ENCODE peak calls at places on chromosomes 11 and 22, in seven cellular contexts. A, Q, D, R, Y, F and U are unnamed samples.

GRCh38 chr11:33949201-33949913 is 57.5 kb upstream of the LMO2 start:
- DNase-seq in A (no peak), Q (no peak), D (no peak), R (no peak), Y (no peak), F (no peak), U (no peak)

GRCh38 chr11:3831378-3832239 is 9.2 kb downstream of the RHOG start:
- DNase-seq in A (no peak), Q (no peak), D (no peak), R (peak; percentile 83), Y (no peak), F (no peak), U (no peak)

GRCh38 chr11:14678350-14678749 is 34.7 kb downstream of the PDE3B start:
- DNase-seq in A (no peak), Q (no peak), D (no peak), R (no peak), Y (no peak), F (no peak), U (no peak)

GRCh38 chr11:36007127-36007824 is 63.4 kb downstream of the LDLRAD3 start:
- DNase-seq in A (no peak), Q (no peak), D (no peak), R (no peak), Y (peak; percentile 44), F (no peak), U (no peak)

GRCh38 chr11:109547356-109548027 is 125.5 kb downstream of the C11orf87 start:
- DNase-seq in A (no peak), Q (peak; percentile 49), D (peak; percentile 29), R (no peak), Y (no peak), F (no peak), U (peak; percentile 78)

GRCh38 chr11:112539165-112539564 is 278.5 kb upstream of the PLET1 start:
- DNase-seq in A (no peak), Q (no peak), D (no peak), R (no peak), Y (no peak), F (no peak), U (no peak)

GRCh38 chr11:94171693-94172440 is 43.2 kb downstream of the PANX1 start:
- DNase-seq in A (no peak), Q (peak; percentile 55), D (peak; percentile 24), R (no peak), Y (peak; percentile 52), F (peak; percentile 32), U (peak; percentile 51)

GRCh38 chr11:67483901-67484665 is 1.3 kb downstream of the AIP start:
- DNase-seq in A (no peak), Q (no peak), D (no peak), R (no peak), Y (no peak), F (no peak), U (no peak)

GRCh38 chr11:23097906-23098305 is 237.6 kb upstream of the CCDC179 start:
- DNase-seq in A (no peak), Q (no peak), D (no peak), R (no peak), Y (no peak), F (no peak), U (no peak)

GRCh38 chr22:49026476-49027121 is 801.1 kb downstream of the BRD1 start:
- DNase-seq in A (no peak), Q (no peak), D (no peak), R (peak; percentile 42), Y (peak; percentile 77), F (peak; percentile 12), U (no peak)

GRCh38 chr11:44006882-44007495 is 40.8 kb upstream of the ACCSL start:
- DNase-seq in A (peak; percentile 43), Q (no peak), D (no peak), R (no peak), Y (no peak), F (no peak), U (no peak)

GRCh38 chr11:126480015-126480409 is 124.5 kb downstream of the ST3GAL4 start:
- DNase-seq in A (no peak), Q (no peak), D (no peak), R (peak; percentile 55), Y (no peak), F (no peak), U (no peak)

GRCh38 chr11:2573240-2574042 is 126.4 kb downstream of the KCNQ1OT1 start:
- DNase-seq in A (no peak), Q (no peak), D (no peak), R (peak; percentile 56), Y (no peak), F (no peak), U (no peak)

GRCh38 chr11:111417011-111417765 is 38.1 kb upstream of the POU2AF1 start:
- DNase-seq in A (no peak), Q (peak; percentile 18), D (no peak), R (peak; percentile 83), Y (no peak), F (no peak), U (no peak)

GRCh38 chr11:113192121-113192925 is 122.1 kb upstream of the TTC12 start:
- DNase-seq in A (no peak), Q (no peak), D (no peak), R (no peak), Y (peak; percentile 23), F (no peak), U (no peak)

GRCh38 chr22:48578138-48579034 is 1249.3 kb downstream of the BRD1 start:
- DNase-seq in A (no peak), Q (no peak), D (no peak), R (no peak), Y (no peak), F (no peak), U (no peak)

GRCh38 chr11:92717240-92717639 is 252.2 kb upstream of the MTNR1B start:
- DNase-seq in A (no peak), Q (no peak), D (no peak), R (no peak), Y (no peak), F (no peak), U (no peak)

GRCh38 chr11:84524422-84525051 is 1102.6 kb downstream of the DLG2 start:
- DNase-seq in A (no peak), Q (peak; percentile 65), D (no peak), R (no peak), Y (no peak), F (peak; percentile 17), U (peak; percentile 61)

GRCh38 chr22:19120829-19121630 is 1.2 kb downstream of the DGCR2 start:
- DNase-seq in A (peak; percentile 78), Q (peak; percentile 40), D (peak; percentile 28), R (peak; percentile 77), Y (no peak), F (peak; percentile 47), U (peak; percentile 32)

GRCh38 chr11:72411623-72412532 is 22.5 kb downstream of the CLPB start:
- DNase-seq in A (no peak), Q (no peak), D (no peak), R (peak; percentile 78), Y (no peak), F (no peak), U (no peak)

DNA sequence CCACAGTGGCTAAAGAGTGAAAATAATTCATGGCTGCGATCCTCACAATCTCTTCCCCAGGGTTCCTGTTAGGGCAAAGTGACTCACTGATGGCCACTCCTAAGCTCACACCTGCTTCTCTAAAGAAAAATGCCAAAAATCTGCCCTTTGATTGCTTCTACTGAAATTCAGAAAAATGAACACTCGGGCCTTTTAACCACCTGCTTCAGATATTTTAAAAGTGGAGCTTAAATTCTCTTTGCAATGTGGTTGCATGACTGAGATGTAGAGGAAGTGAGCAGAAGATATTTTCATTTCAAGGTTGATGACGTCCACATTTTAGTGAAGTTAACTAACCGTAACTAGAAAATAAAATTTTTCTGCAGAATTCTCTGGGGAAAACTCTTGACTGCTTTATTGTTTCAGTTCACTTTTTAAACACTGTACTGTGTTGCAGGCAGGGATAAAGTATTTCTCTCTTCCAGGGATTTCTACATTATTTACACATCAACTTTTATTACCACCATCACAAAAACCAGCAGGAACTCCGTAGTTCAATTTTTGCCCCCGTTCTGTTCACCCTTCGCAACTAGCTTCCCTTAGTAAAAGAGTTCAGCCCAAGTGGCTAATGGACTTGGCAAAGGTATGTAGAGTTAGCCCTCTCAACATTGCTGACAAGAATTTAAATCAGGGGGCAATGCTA is 8.5 kb downstream of the RAB30 start:
- DNase-seq in A (no peak), Q (peak; percentile 66), D (no peak), R (no peak), Y (no peak), F (no peak), U (peak; percentile 60)
- H3K4me3 ChIP-seq in A (no peak overlapping the region), Q (no peak overlapping the region), D (no peak overlapping the region), R (peak overlapping the region; percentile 55), Y (no peak overlapping the region), F (no peak overlapping the region), U (no peak overlapping the region)

GRCh38 chr22:30390974-30391691 is 3.9 kb upstream of the RNF215 start:
- DNase-seq in A (peak; percentile 82), Q (peak; percentile 73), D (peak; percentile 45), R (peak; percentile 92), Y (peak; percentile 82), F (peak; percentile 68), U (peak; percentile 80)
- TF ChIP-seq CTCF in A (peak; percentile 96), Q (peak; percentile 70), D (peak; percentile 87), R (peak; percentile 81), Y (peak; percentile 90), F (peak; percentile 43), U (peak; percentile 72)

GRCh38 chr22:39244496-39245129 is at the start of gene PDGFB:
- DNase-seq in A (no peak), Q (no peak), D (no peak), R (no peak), Y (no peak), F (peak; percentile 60), U (peak; percentile 48)
- H3K4me3 ChIP-seq in A (peak within 1 kb of the TSS; percentile 48), Q (no peak within 1 kb of the TSS), D (peak within 1 kb of the TSS; percentile 9), R (peak within 1 kb of the TSS; percentile 72), Y (peak within 1 kb of the TSS; percentile 52), F (peak within 1 kb of the TSS; percentile 54), U (peak within 1 kb of the TSS; percentile 56)

GRCh38 chr11:71139516-71140205 is 112.7 kb downstream of the SHANK2 start:
- DNase-seq in A (peak; percentile 83), Q (peak; percentile 21), D (no peak), R (peak; percentile 62), Y (no peak), F (no peak), U (no peak)
- TF ChIP-seq CTCF in A (no peak), Q (no peak), D (no peak), R (no peak), Y (no peak), F (no peak), U (no peak)

DNA sequence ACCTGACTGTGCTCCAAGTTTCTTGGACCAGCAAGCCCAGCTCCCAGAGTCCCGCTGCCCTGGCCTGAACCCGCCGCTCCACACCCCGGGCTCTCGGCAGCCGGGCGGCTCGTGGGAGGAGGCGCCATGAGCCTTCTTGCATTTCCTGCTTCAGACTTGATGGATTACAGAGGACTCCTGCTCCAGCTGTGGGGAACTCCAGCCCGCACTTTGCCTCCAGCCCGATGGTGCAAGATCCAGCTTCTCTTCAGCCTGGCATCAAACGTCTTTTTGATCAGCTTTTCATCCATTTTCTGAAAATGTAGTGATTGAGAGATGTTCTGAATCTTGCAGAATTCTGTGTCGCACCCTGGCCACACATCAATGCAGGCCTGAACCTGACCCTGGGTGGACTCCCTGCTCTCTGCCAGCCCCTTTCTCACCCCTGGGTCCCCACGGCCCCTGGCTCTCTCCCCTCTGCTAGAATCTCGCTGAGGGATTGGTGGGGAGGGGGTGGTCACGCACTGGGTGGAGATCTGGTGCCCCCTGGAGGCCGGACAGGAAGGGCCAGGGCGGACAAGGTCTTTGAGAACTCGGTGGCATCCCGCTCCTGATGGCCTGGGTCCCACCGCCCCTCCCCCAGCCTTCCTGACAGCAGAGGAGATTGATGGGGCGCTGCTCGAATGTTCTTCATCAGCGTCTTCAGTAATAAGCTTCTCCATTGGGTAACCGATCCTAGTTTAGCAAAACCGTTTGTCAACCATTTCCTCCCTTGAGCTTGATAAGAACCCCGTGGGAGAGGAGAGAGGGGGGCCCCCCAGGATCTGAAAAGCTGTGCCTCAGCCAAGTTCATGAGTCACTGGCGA is 12.1 kb upstream of the NFAM1 start:
- DNase-seq in A (peak; percentile 74), Q (peak; percentile 89), D (peak; percentile 90), R (peak; percentile 90), Y (peak; percentile 94), F (peak; percentile 67), U (peak; percentile 95)
- H3K4me3 ChIP-seq in A (no peak overlapping the region), Q (peak overlapping the region; percentile 43), D (peak overlapping the region; percentile 44), R (peak overlapping the region; percentile 67), Y (peak overlapping the region; percentile 45), F (peak overlapping the region; percentile 30), U (peak overlapping the region; percentile 31)